ENCODE peak calls at places on chromosomes 7 and 10, in nine cellular contexts. Y, C, R, G, F, D, L, N and E are unnamed samples.

GRCh38 chr7:134905375-134905774 is 80.9 kb upstream of the AGBL3 start:
- DNase-seq in Y (peak; percentile 96), C (no peak), R (peak; percentile 68), G (no peak), F (no peak), D (peak; percentile 82), L (no peak), N (no peak), E (peak; percentile 65)

GRCh38 chr10:14774214-14774580 is 500 bp downstream of the FAM107B start:
- DNase-seq in Y (no peak), C (no peak), R (no peak), G (no peak), F (no peak), D (no peak), L (no peak), N (no peak), E (no peak)

GRCh38 chr7:12436896-12437535 is 33.4 kb upstream of the VWDE start:
- DNase-seq in Y (peak; percentile 26), C (peak; percentile 83), R (no peak), G (no peak), F (no peak), D (no peak), L (no peak), N (peak; percentile 72), E (peak; percentile 15)

GRCh38 chr7:7795203-7795602 is 76.8 kb upstream of the RPA3 start:
- DNase-seq in Y (peak; percentile 67), C (no peak), R (no peak), G (no peak), F (no peak), D (no peak), L (no peak), N (no peak), E (no peak)

GRCh38 chr7:32890553-32891045 is 961 bp downstream of the KBTBD2 start:
- DNase-seq in Y (peak; percentile 80), C (peak; percentile 12), R (no peak), G (peak; percentile 67), F (peak; percentile 7), D (no peak), L (peak; percentile 15), N (peak; percentile 27), E (peak; percentile 68)

GRCh38 chr7:129843365-129843898 is 109.3 kb downstream of the UBE2H start:
- DNase-seq in Y (no peak), C (peak; percentile 89), R (no peak), G (no peak), F (no peak), D (no peak), L (no peak), N (peak; percentile 91), E (no peak)

GRCh38 chr10:24375510-24375909 is 166.6 kb downstream of the KIAA1217 start:
- DNase-seq in Y (no peak), C (no peak), R (no peak), G (no peak), F (no peak), D (no peak), L (no peak), N (no peak), E (peak; percentile 40)

GRCh38 chr10:34348917-34349509 is 466.1 kb downstream of the PARD3 start:
- DNase-seq in Y (no peak), C (no peak), R (no peak), G (no peak), F (no peak), D (no peak), L (no peak), N (no peak), E (no peak)

GRCh38 chr10:119333146-119333792 is 125.9 kb downstream of the GRK5 start:
- DNase-seq in Y (peak; percentile 56), C (no peak), R (no peak), G (no peak), F (no peak), D (no peak), L (no peak), N (no peak), E (peak; percentile 13)

GRCh38 chr10:35182631-35183510 is 56.2 kb downstream of the CREM start:
- DNase-seq in Y (no peak), C (no peak), R (no peak), G (no peak), F (no peak), D (no peak), L (no peak), N (no peak), E (no peak)

GRCh38 chr7:116062666-116063065 is 32.1 kb upstream of the TFEC start:
- DNase-seq in Y (no peak), C (no peak), R (no peak), G (no peak), F (no peak), D (no peak), L (no peak), N (no peak), E (no peak)

GRCh38 chr7:131302876-131303707 is 24.6 kb upstream of the MKLN1 start:
- DNase-seq in Y (peak; percentile 26), C (peak; percentile 24), R (no peak), G (peak; percentile 48), F (no peak), D (no peak), L (no peak), N (peak; percentile 69), E (peak; percentile 60)

GRCh38 chr7:98034044-98035035 is 44.3 kb upstream of the OCM2 start:
- DNase-seq in Y (no peak), C (no peak), R (no peak), G (peak; percentile 41), F (no peak), D (no peak), L (no peak), N (peak; percentile 44), E (no peak)

GRCh38 chr7:55484241-55484640 is 88.1 kb downstream of the VOPP1 start:
- DNase-seq in Y (no peak), C (no peak), R (no peak), G (no peak), F (no peak), D (no peak), L (no peak), N (no peak), E (no peak)

GRCh38 chr7:158082761-158083160 is 504.9 kb downstream of the PTPRN2 start:
- DNase-seq in Y (no peak), C (no peak), R (no peak), G (no peak), F (no peak), D (peak; percentile 64), L (no peak), N (no peak), E (no peak)

GRCh38 chr7:98624846-98625420 is 7.8 kb downstream of the NPTX2 start:
- DNase-seq in Y (no peak), C (no peak), R (no peak), G (no peak), F (no peak), D (no peak), L (no peak), N (no peak), E (no peak)

GRCh38 chr7:92641921-92642511 is 51.8 kb upstream of the FAM133B start:
- DNase-seq in Y (peak; percentile 69), C (no peak), R (no peak), G (no peak), F (peak; percentile 29), D (no peak), L (peak; percentile 13), N (no peak), E (peak; percentile 94)

GRCh38 chr10:80515511-80515910 is 22.2 kb upstream of the SH2D4B start:
- DNase-seq in Y (no peak), C (no peak), R (no peak), G (no peak), F (no peak), D (no peak), L (no peak), N (no peak), E (no peak)

GRCh38 chr10:49647985-49648795 is 31.3 kb upstream of the C10orf53 start:
- DNase-seq in Y (no peak), C (no peak), R (no peak), G (no peak), F (no peak), D (no peak), L (no peak), N (no peak), E (no peak)

GRCh38 chr7:151592868-151593486 is 73.3 kb upstream of the RHEB start:
- DNase-seq in Y (peak; percentile 95), C (no peak), R (no peak), G (no peak), F (no peak), D (no peak), L (no peak), N (no peak), E (peak; percentile 97)

GRCh38 chr10:33344676-33345075 is 10.2 kb upstream of the NRP1 start:
- DNase-seq in Y (no peak), C (no peak), R (no peak), G (no peak), F (no peak), D (no peak), L (no peak), N (no peak), E (no peak)

GRCh38 chr7:143346018-143346417 is 16.5 kb downstream of the FAM131B start:
- DNase-seq in Y (no peak), C (no peak), R (no peak), G (no peak), F (no peak), D (no peak), L (no peak), N (peak; percentile 56), E (no peak)

GRCh38 chr10:68231916-68232315 is at the start of gene ATOH7:
- DNase-seq in Y (no peak), C (no peak), R (no peak), G (peak; percentile 68), F (no peak), D (no peak), L (no peak), N (peak; percentile 66), E (no peak)

GRCh38 chr10:87506988-87507387 is 2.3 kb downstream of the MINPP1 start:
- DNase-seq in Y (no peak), C (no peak), R (no peak), G (no peak), F (no peak), D (no peak), L (no peak), N (no peak), E (no peak)

GRCh38 chr7:1344981-1345701 is 112.5 kb downstream of the UNCX start:
- DNase-seq in Y (no peak), C (no peak), R (no peak), G (no peak), F (no peak), D (peak; percentile 75), L (no peak), N (no peak), E (no peak)

GRCh38 chr10:99694171-99694570 is 34.9 kb downstream of the ENTPD7 start:
- DNase-seq in Y (peak; percentile 87), C (no peak), R (no peak), G (no peak), F (no peak), D (no peak), L (no peak), N (no peak), E (peak; percentile 63)

GRCh38 chr10:100645111-100645510 is 100.3 kb upstream of the PAX2 start:
- DNase-seq in Y (no peak), C (no peak), R (no peak), G (no peak), F (no peak), D (no peak), L (no peak), N (no peak), E (no peak)

GRCh38 chr10:88728107-88728763 is 22.2 kb downstream of the LIPK start:
- DNase-seq in Y (peak; percentile 8), C (no peak), R (no peak), G (peak; percentile 42), F (no peak), D (no peak), L (no peak), N (peak; percentile 96), E (no peak)

GRCh38 chr7:77497079-77497478 is 40.0 kb upstream of the PTPN12 start:
- DNase-seq in Y (no peak), C (no peak), R (no peak), G (no peak), F (no peak), D (no peak), L (no peak), N (no peak), E (no peak)

GRCh38 chr10:47452495-47453434 is 31.1 kb downstream of the ANXA8 start:
- DNase-seq in Y (no peak), C (no peak), R (no peak), G (no peak), F (no peak), D (no peak), L (no peak), N (peak; percentile 17), E (no peak)

GRCh38 chr10:80461208-80462183 is 7.4 kb downstream of the TSPAN14 start:
- DNase-seq in Y (peak; percentile 63), C (no peak), R (no peak), G (no peak), F (no peak), D (no peak), L (no peak), N (no peak), E (no peak)